ENCODE peak calls at places on chromosomes 13 and 19, in five cellular contexts. J is H1, A is K562, B is transverse colon, L is A549. Q is an unnamed sample.

GRCh38 chr13:34762312-34762711 is 179.8 kb upstream of the NBEA start:
- DNase-seq in J (no peak), A (no peak), B (no peak), L (no peak), Q (no peak)

GRCh38 chr19:45577111-45577905 is 7.3 kb downstream of the OPA3 start:
- DNase-seq in J (no peak), A (no peak), B (peak), L (peak), Q (peak)

GRCh38 chr19:29528350-29528945 is 2.7 kb downstream of the VSTM2B start:
- DNase-seq in J (peak), A (peak), B (peak), L (peak), Q (no peak)

GRCh38 chr19:4633140-4633967 is 6.0 kb upstream of the TNFAIP8L1 start:
- DNase-seq in J (peak), A (peak), B (peak), L (peak), Q (peak)

GRCh38 chr19:3682741-3683404 is 17.4 kb downstream of the PIP5K1C start:
- DNase-seq in J (no peak), A (peak), B (no peak), L (no peak), Q (no peak)

GRCh38 chr13:73849292-73849691 is 284.9 kb downstream of the KLF12 start:
- DNase-seq in J (no peak), A (no peak), B (peak), L (peak), Q (no peak)

GRCh38 chr19:3656747-3657394 is 30.3 kb upstream of the CACTIN start:
- DNase-seq in J (no peak), A (no peak), B (no peak), L (no peak), Q (no peak)

GRCh38 chr13:47545206-47545605 is 455.9 kb downstream of the SUCLA2 start:
- DNase-seq in J (no peak), A (no peak), B (no peak), L (no peak), Q (no peak)

GRCh38 chr19:18204394-18205179 is 745 bp upstream of the RAB3A start:
- DNase-seq in J (peak), A (no peak), B (peak), L (no peak), Q (no peak)

GRCh38 chr13:67146523-67147130 is 83.5 kb downstream of the PCDH9 start:
- DNase-seq in J (no peak), A (no peak), B (no peak), L (no peak), Q (no peak)

GRCh38 chr19:53131732-53132131 is 978 bp downstream of the ZNF415 start:
- DNase-seq in J (no peak), A (no peak), B (no peak), L (no peak), Q (no peak)

GRCh38 chr13:77437267-77437666 is 98.2 kb upstream of the SCEL start:
- DNase-seq in J (no peak), A (no peak), B (no peak), L (no peak), Q (no peak)

DNA sequence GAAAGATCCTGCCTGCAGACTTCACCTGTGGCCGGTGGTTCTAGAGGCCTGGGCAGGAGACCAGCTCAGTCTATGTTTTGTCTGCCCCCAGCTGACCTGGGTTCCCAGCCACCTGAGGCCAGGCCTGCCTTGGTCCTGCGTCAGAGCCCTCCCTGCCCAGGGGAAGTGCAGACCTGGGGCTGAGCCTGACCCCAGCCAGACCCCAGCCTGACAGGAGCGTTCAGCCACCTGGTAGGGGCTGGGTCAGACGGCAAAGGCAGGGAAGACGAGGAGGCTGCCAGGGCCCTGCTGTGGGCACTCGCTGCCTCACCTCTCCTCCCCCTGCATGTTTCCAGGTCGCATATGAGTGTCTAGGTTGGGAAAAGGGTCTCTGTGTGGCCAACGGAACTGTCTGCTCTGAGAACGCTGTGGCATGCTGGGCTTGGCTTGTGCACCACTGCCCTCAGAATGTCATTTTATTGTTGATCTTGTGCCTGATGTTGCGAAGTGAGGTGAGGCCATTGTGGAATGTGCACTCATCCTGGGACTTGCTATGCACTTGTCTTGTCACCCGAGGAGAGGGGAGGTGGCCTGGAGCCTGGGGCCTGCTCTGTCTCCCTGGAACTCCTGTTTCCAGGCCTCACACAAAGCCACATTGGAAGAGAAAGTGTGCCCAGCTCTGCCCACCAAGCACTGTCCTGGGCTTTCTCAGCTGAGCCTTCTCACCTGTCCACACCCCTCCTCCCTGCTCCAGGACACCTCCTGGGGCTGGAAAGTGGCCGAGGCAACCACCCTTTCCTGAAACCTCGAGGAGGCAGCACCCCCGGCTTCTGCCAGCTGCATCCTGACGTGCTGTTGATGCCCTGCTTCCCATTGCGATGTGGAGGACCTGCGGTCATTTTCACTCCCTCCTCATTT is 15.2 kb upstream of the MCF2L start:
- DNase-seq in J (no peak), A (no peak), B (no peak), L (no peak), Q (no peak)
- H3K27ac ChIP-seq in J (peak), A (no peak), B (no peak), L (no peak), Q (no peak)

GRCh38 chr13:49444517-49445395 is 682 bp downstream of the SETDB2 start:
- DNase-seq in J (no peak), A (no peak), B (peak), L (no peak), Q (peak)
- TF ChIP-seq POLR2A in J (no peak), A (no peak), B (peak), L (no peak), Q (peak)

DNA sequence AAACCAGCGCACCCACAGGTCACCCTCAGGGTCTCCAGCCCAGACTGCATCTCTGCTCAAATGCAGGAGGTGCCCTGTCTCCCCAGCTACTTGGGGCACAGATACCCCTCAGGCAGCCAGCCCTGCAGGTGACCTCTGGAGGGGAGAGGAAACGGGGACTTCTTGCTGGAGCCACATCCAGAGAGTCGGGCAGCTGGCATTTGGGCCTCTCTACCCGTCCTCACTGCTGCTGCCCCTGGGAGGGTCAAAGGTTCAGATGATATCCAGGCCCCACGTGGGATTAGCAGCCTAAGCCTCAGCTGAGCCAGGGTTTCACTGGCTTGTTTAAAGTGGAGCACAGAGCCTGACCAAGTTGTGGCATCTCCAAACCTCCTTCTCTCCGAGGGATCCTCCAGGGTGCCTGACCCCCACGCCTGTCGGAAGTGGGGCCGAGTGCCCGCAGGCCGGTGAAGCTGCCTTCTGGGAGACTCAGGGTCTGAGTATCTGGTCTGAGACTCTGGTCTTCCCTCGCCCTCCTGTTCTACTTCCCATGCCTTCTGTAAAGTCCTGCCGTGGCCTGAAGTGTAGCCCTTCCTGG is 2.2 kb downstream of the RASA3 start:
- DNase-seq in J (no peak), A (no peak), B (no peak), L (no peak), Q (no peak)
- H3K4me3 ChIP-seq in J (no peak), A (peak), B (peak), L (no peak), Q (peak)

DNA sequence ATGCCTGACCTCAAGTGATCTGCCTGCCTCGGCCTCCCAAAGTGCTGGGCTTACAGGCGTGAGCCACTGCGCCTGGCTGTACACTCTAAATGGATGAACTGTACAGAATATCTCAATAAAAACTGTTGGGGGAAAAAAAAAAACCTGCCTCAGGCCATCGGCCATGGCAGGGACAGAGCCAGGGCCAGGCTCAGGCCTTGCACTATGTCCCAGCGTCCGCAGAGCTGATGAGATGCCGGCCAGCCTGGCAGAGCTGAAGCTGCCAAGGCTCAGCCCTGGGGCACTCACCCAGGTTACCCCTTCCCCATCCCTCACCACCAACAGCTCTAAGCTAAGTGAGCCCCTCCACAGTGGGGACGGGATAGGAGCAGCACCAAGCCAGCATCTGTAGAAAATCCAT is 6.1 kb downstream of the PPP6R1 start:
- DNase-seq in J (no peak), A (no peak), B (no peak), L (no peak), Q (no peak)
- H3K27ac ChIP-seq in J (no peak), A (no peak), B (no peak), L (no peak), Q (no peak)

GRCh38 chr19:49017041-49017665 is at the start of gene LHB:
- DNase-seq in J (no peak), A (no peak), B (no peak), L (no peak), Q (no peak)

GRCh38 chr19:49019242-49019932 is 2.5 kb upstream of the LHB start:
- DNase-seq in J (peak), A (peak), B (peak), L (peak), Q (peak)

GRCh38 chr19:49016067-49016839 is 638 bp downstream of the LHB start:
- DNase-seq in J (no peak), A (no peak), B (no peak), L (no peak), Q (no peak)

GRCh38 chr19:49020342-49020741 is 3.5 kb upstream of the LHB start:
- DNase-seq in J (peak), A (no peak), B (no peak), L (no peak), Q (no peak)

DNA sequence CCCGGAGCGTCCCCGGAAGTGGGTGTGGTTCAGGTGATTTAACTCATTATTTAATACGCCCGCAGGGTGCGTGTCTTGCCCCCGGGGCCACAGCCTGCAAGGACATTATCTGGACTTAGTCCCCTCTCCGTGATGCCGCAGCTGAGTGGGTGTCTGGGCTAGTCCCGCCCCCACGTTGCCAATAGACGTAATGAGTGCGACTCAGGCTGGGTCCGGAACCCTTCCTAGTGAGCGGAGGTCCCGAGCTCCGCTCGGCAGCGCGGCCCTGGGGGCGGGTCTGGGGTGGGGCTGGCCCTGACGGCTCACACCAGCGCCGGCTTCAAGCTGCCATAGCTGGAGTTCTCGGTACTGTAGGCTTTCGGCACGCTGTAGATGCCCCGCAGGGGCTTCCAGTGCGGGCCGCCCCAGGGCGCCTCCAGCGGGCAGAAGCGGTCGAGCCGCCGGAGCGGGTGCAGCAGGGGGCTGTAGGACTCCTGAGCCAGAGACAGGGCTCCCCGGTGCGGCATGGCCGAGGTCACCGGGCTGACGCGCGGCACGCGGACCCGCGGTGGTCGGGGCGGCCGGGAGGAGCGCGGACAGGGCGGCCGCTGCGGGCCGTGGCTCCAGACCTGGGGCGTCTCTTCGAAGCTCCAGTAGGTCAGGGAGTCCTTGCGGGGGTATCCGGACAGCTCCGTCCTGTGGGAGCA is 918 bp upstream of the LHB start:
- DNase-seq in J (peak), A (peak), B (peak), L (peak), Q (no peak)
- TF ChIP-seq POLR2A in J (no peak), A (peak), B (no peak), L (no peak), Q (no peak)

GRCh38 chr19:1789282-1790020 is 22.6 kb downstream of the ATP8B3 start:
- DNase-seq in J (no peak), A (no peak), B (no peak), L (no peak), Q (no peak)
- H3K4me3 ChIP-seq in J (peak), A (no peak), B (peak), L (peak), Q (no peak)

GRCh38 chr13:43786766-43787517 is at the start of gene ENOX1:
- DNase-seq in J (peak), A (no peak), B (peak), L (peak), Q (no peak)
- H3K27ac ChIP-seq in J (no peak), A (no peak), B (peak), L (peak), Q (peak)

GRCh38 chr13:109436055-109436622 is 350.2 kb downstream of the IRS2 start:
- DNase-seq in J (no peak), A (no peak), B (no peak), L (no peak), Q (no peak)

GRCh38 chr13:109439813-109440212 is 346.6 kb downstream of the IRS2 start:
- DNase-seq in J (no peak), A (no peak), B (no peak), L (no peak), Q (no peak)

GRCh38 chr13:109431217-109431616 is 355.2 kb downstream of the IRS2 start:
- DNase-seq in J (no peak), A (no peak), B (no peak), L (no peak), Q (no peak)

GRCh38 chr13:109436841-109437240 is 349.5 kb downstream of the IRS2 start:
- DNase-seq in J (no peak), A (no peak), B (no peak), L (no peak), Q (no peak)
- TF ChIP-seq POLR2A in J (no peak), A (no peak), B (no peak), L (no peak), Q (no peak)